ENCODE peak calls at places on chromosomes 2 and 18, in six cellular contexts. Y is brain microvascular endothelial cell, T is cardiac fibroblast, Q is left lung, F is fibroblast of villous mesenchyme, B is pancreas. V is an unnamed sample.
A peak's percentile ranks its signal among the peaks of the same experiment; 100 is the strongest.

GRCh38 chr18:49547701-49548100 is 14.2 kb upstream of the LIPG start:
- DNase-seq in Y (no peak), T (peak; percentile 29), Q (no peak), F (no peak), B (no peak), V (no peak)

GRCh38 chr2:85736456-85737355 is 17.1 kb upstream of the ATOH8 start:
- DNase-seq in Y (no peak), T (no peak), Q (no peak), F (no peak), B (no peak), V (no peak)

GRCh38 chr2:42009657-42010580 is 37.9 kb upstream of the PKDCC start:
- DNase-seq in Y (no peak), T (no peak), Q (no peak), F (peak; percentile 74), B (no peak), V (no peak)

GRCh38 chr18:58321986-58322385 is 278.0 kb downstream of the NEDD4L start:
- DNase-seq in Y (peak; percentile 70), T (peak; percentile 89), Q (no peak), F (peak; percentile 52), B (peak; percentile 54), V (no peak)

GRCh38 chr2:18232731-18233438 is 327.6 kb downstream of the RDH14 start:
- DNase-seq in Y (peak; percentile 16), T (peak; percentile 16), Q (no peak), F (peak; percentile 7), B (no peak), V (no peak)

GRCh38 chr2:241391892-241392665 is 36.0 kb downstream of the FARP2 start:
- DNase-seq in Y (no peak), T (peak; percentile 43), Q (no peak), F (peak; percentile 62), B (peak; percentile 26), V (no peak)

GRCh38 chr2:223054193-223054781 is 2.3 kb downstream of the KCNE4 start:
- DNase-seq in Y (peak; percentile 63), T (peak; percentile 74), Q (no peak), F (peak; percentile 87), B (no peak), V (no peak)

GRCh38 chr18:49762191-49763077 is 50.9 kb downstream of the ACAA2 start:
- DNase-seq in Y (no peak), T (no peak), Q (no peak), F (no peak), B (no peak), V (no peak)

GRCh38 chr2:164369416-164369815 is 251.9 kb downstream of the GRB14 start:
- DNase-seq in Y (peak; percentile 43), T (no peak), Q (no peak), F (no peak), B (no peak), V (no peak)

GRCh38 chr2:134216152-134216829 is 37.6 kb upstream of the MGAT5 start:
- DNase-seq in Y (no peak), T (no peak), Q (no peak), F (no peak), B (no peak), V (no peak)

GRCh38 chr2:238684362-238685326 is 163.2 kb upstream of the TWIST2 start:
- DNase-seq in Y (peak; percentile 95), T (peak; percentile 100), Q (no peak), F (peak; percentile 99), B (no peak), V (no peak)

GRCh38 chr2:195498839-195499490 is 158.1 kb upstream of the SLC39A10 start:
- DNase-seq in Y (peak; percentile 24), T (peak; percentile 73), Q (no peak), F (peak; percentile 42), B (no peak), V (no peak)

GRCh38 chr18:13982136-13982535 is 66.8 kb upstream of the MC2R start:
- DNase-seq in Y (no peak), T (no peak), Q (no peak), F (no peak), B (no peak), V (no peak)

GRCh38 chr2:202378001-202378400 is 1.9 kb downstream of the BMPR2 start:
- DNase-seq in Y (no peak), T (no peak), Q (no peak), F (no peak), B (no peak), V (no peak)

GRCh38 chr2:155815851-155816250 is 516.7 kb downstream of the NR4A2 start:
- DNase-seq in Y (peak; percentile 9), T (no peak), Q (no peak), F (no peak), B (no peak), V (no peak)

GRCh38 chr18:5527603-5528002 is 16.2 kb downstream of the EPB41L3 start:
- DNase-seq in Y (peak; percentile 78), T (peak; percentile 82), Q (no peak), F (peak; percentile 1), B (no peak), V (no peak)

GRCh38 chr18:59556265-59556664 is 141.0 kb downstream of the CCBE1 start:
- DNase-seq in Y (no peak), T (peak; percentile 69), Q (no peak), F (peak; percentile 64), B (no peak), V (no peak)

GRCh38 chr2:179591690-179592089 is 269.7 kb downstream of the ZNF385B start:
- DNase-seq in Y (no peak), T (no peak), Q (no peak), F (no peak), B (no peak), V (no peak)

GRCh38 chr2:13002536-13002935 is 285.8 kb downstream of the TRIB2 start:
- DNase-seq in Y (no peak), T (no peak), Q (no peak), F (no peak), B (no peak), V (no peak)

GRCh38 chr2:85705680-85706039 is 11.5 kb downstream of the GNLY start:
- DNase-seq in Y (peak; percentile 81), T (peak; percentile 98), Q (no peak), F (peak; percentile 99), B (no peak), V (no peak)

GRCh38 chr2:56337342-56337741 is 153.6 kb downstream of the CCDC85A start:
- DNase-seq in Y (no peak), T (no peak), Q (no peak), F (no peak), B (peak; percentile 41), V (no peak)

GRCh38 chr2:16525265-16525887 is 140.3 kb downstream of the CYRIA start:
- DNase-seq in Y (no peak), T (peak; percentile 14), Q (no peak), F (peak; percentile 6), B (no peak), V (peak; percentile 39)

GRCh38 chr2:186862869-186863709 is 14.1 kb upstream of the ZSWIM2 start:
- DNase-seq in Y (no peak), T (peak; percentile 75), Q (no peak), F (peak; percentile 52), B (no peak), V (no peak)

GRCh38 chr2:71995067-71995665 is 152.5 kb downstream of the CYP26B1 start:
- DNase-seq in Y (peak; percentile 7), T (peak; percentile 65), Q (no peak), F (peak; percentile 35), B (no peak), V (no peak)

GRCh38 chr2:30024281-30024680 is 102.9 kb upstream of the ALK start:
- DNase-seq in Y (no peak), T (no peak), Q (no peak), F (no peak), B (no peak), V (no peak)

GRCh38 chr18:50986360-50987087 is 18.7 kb downstream of the ELAC1 start:
- DNase-seq in Y (peak; percentile 16), T (peak; percentile 41), Q (no peak), F (peak; percentile 12), B (no peak), V (no peak)

GRCh38 chr2:70124983-70125480 is 37.8 kb downstream of the PCBP1 start:
- DNase-seq in Y (no peak), T (peak; percentile 61), Q (peak; percentile 92), F (peak; percentile 70), B (peak; percentile 61), V (peak; percentile 60)

GRCh38 chr2:102618452-102619413 is 620 bp upstream of the SLC9A2 start:
- DNase-seq in Y (no peak), T (peak; percentile 13), Q (peak; percentile 85), F (peak; percentile 3), B (no peak), V (peak; percentile 23)

GRCh38 chr2:222861411-222862067 is 703 bp downstream of the ACSL3 start:
- DNase-seq in Y (no peak), T (no peak), Q (peak; percentile 89), F (peak; percentile 42), B (no peak), V (no peak)

GRCh38 chr2:179861027-179861776 is at the start of gene ZNF385B:
- DNase-seq in Y (no peak), T (no peak), Q (peak; percentile 79), F (no peak), B (no peak), V (peak; percentile 23)

GRCh38 chr2:44763275-44763674 is 178.2 kb upstream of the SIX3 start:
- DNase-seq in Y (no peak), T (no peak), Q (no peak), F (no peak), B (no peak), V (no peak)

GRCh38 chr2:201228271-201228911 is 31.9 kb upstream of the CASP8 start:
- DNase-seq in Y (no peak), T (peak; percentile 29), Q (no peak), F (peak; percentile 76), B (no peak), V (no peak)

GRCh38 chr2:231245253-231246094 is 47.0 kb downstream of the ARMC9 start:
- DNase-seq in Y (no peak), T (no peak), Q (no peak), F (peak; percentile 44), B (peak; percentile 28), V (no peak)
- TF ChIP-seq CTCF in Y (peak; percentile 26), T (no peak), Q (no peak), F (no peak), B (no peak), V (no peak)

GRCh38 chr2:126425943-126426342 is 230.0 kb upstream of the GYPC start:
- DNase-seq in Y (no peak), T (no peak), Q (no peak), F (no peak), B (no peak), V (no peak)
- TF ChIP-seq CTCF in Y (no peak), T (no peak), Q (no peak), F (no peak), B (no peak), V (no peak)

GRCh38 chr2:126657636-126658315 is 1.8 kb downstream of the GYPC start:
- DNase-seq in Y (peak; percentile 95), T (peak; percentile 98), Q (peak; percentile 93), F (peak; percentile 100), B (peak; percentile 42), V (peak; percentile 49)
- TF ChIP-seq CTCF in Y (peak; percentile 23), T (peak; percentile 19), Q (no peak), F (no peak), B (no peak), V (no peak)

GRCh38 chr2:197675711-197676188 is 363 bp upstream of the RFTN2 start:
- DNase-seq in Y (peak; percentile 73), T (peak; percentile 79), Q (no peak), F (peak; percentile 67), B (no peak), V (peak; percentile 37)
- TF ChIP-seq CTCF in Y (no peak), T (no peak), Q (no peak), F (no peak), B (no peak), V (no peak)

V was measured in neural crest cell.